ENCODE peak calls at places on chromosome 6, in nine cellular contexts. J is IMR-90, W is astrocyte of the spinal cord, K is kidney, V is heart left ventricle, P is Peyer's patch, G is HepG2, S is right lobe of liver, O is A549. H is an unnamed sample.

GRCh38 chr6:93412452-93412851 is 6.9 kb downstream of the EPHA7 start:
- DNase-seq in J (no peak), W (no peak), K (no peak), V (no peak), P (no peak), G (no peak), S (no peak), O (no peak), H (no peak)

GRCh38 chr6:73047801-73048200 is 177.5 kb downstream of the KHDC1L start:
- DNase-seq in J (no peak), W (no peak), K (no peak), V (no peak), P (no peak), G (no peak), S (no peak), O (no peak), H (no peak)

GRCh38 chr6:39065561-39065960 is 17.0 kb downstream of the GLP1R start:
- DNase-seq in J (no peak), W (no peak), K (no peak), V (no peak), P (no peak), G (no peak), S (no peak), O (no peak), H (no peak)

GRCh38 chr6:107730106-107730505 is 94.0 kb downstream of the SCML4 start:
- DNase-seq in J (no peak), W (no peak), K (no peak), V (no peak), P (no peak), G (no peak), S (no peak), O (no peak), H (no peak)

GRCh38 chr6:66189915-66190314 is 482.9 kb upstream of the EYS start:
- DNase-seq in J (no peak), W (no peak), K (no peak), V (no peak), P (no peak), G (peak), S (no peak), O (no peak), H (no peak)

GRCh38 chr6:72560721-72561593 is 60.9 kb upstream of the KCNQ5 start:
- DNase-seq in J (peak), W (peak), K (no peak), V (no peak), P (no peak), G (no peak), S (no peak), O (no peak), H (no peak)

GRCh38 chr6:75893058-75893775 is 144.2 kb downstream of the MYO6 start:
- DNase-seq in J (peak), W (peak), K (no peak), V (no peak), P (no peak), G (peak), S (no peak), O (peak), H (peak)

GRCh38 chr6:56220078-56220477 is 27.3 kb downstream of the COL21A1 start:
- DNase-seq in J (no peak), W (no peak), K (no peak), V (no peak), P (no peak), G (no peak), S (no peak), O (peak), H (no peak)

GRCh38 chr6:90135672-90136071 is 161.0 kb downstream of the BACH2 start:
- DNase-seq in J (peak), W (peak), K (no peak), V (no peak), P (no peak), G (no peak), S (no peak), O (peak), H (peak)

GRCh38 chr6:56393615-56394612 is 146.5 kb upstream of the COL21A1 start:
- DNase-seq in J (no peak), W (no peak), K (no peak), V (no peak), P (no peak), G (no peak), S (no peak), O (no peak), H (no peak)

GRCh38 chr6:11761744-11762620 is 16.6 kb downstream of the ADTRP start:
- DNase-seq in J (no peak), W (no peak), K (no peak), V (no peak), P (peak), G (no peak), S (no peak), O (no peak), H (no peak)

GRCh38 chr6:6843777-6844176 is 255.3 kb downstream of the LY86 start:
- DNase-seq in J (no peak), W (no peak), K (no peak), V (no peak), P (no peak), G (no peak), S (no peak), O (no peak), H (no peak)

GRCh38 chr6:15365273-15365687 is 119.4 kb downstream of the JARID2 start:
- DNase-seq in J (peak), W (peak), K (peak), V (peak), P (peak), G (no peak), S (peak), O (peak), H (peak)

GRCh38 chr6:33429745-33430042 is 9.8 kb downstream of the SYNGAP1 start:
- DNase-seq in J (no peak), W (no peak), K (no peak), V (no peak), P (no peak), G (no peak), S (no peak), O (no peak), H (no peak)

GRCh38 chr6:109772961-109773431 is 81.9 kb downstream of the FIG4 start:
- DNase-seq in J (peak), W (peak), K (no peak), V (peak), P (no peak), G (no peak), S (peak), O (no peak), H (no peak)

GRCh38 chr6:99349620-99350141 is at the start of gene FAXC:
- DNase-seq in J (peak), W (no peak), K (peak), V (no peak), P (no peak), G (peak), S (peak), O (peak), H (no peak)

GRCh38 chr6:151940307-151940706 is 132.8 kb downstream of the ESR1 start:
- DNase-seq in J (no peak), W (no peak), K (no peak), V (no peak), P (no peak), G (no peak), S (no peak), O (no peak), H (no peak)

GRCh38 chr6:30006170-30007131 is 54.6 kb upstream of the POLR1H start:
- DNase-seq in J (peak), W (no peak), K (peak), V (peak), P (peak), G (no peak), S (peak), O (no peak), H (no peak)

GRCh38 chr6:156774872-156775405 is 2.2 kb upstream of the ARID1B start:
- DNase-seq in J (no peak), W (no peak), K (no peak), V (no peak), P (no peak), G (no peak), S (no peak), O (peak), H (no peak)

GRCh38 chr6:40160826-40161225 is 226.6 kb upstream of the MOCS1 start:
- DNase-seq in J (no peak), W (no peak), K (no peak), V (no peak), P (no peak), G (no peak), S (no peak), O (no peak), H (no peak)

GRCh38 chr6:121651420-121651819 is 216.0 kb downstream of the GJA1 start:
- DNase-seq in J (peak), W (peak), K (no peak), V (no peak), P (no peak), G (no peak), S (no peak), O (no peak), H (no peak)

GRCh38 chr6:14921878-14922277 is 324.0 kb upstream of the JARID2 start:
- DNase-seq in J (no peak), W (no peak), K (no peak), V (peak), P (no peak), G (no peak), S (no peak), O (no peak), H (no peak)

GRCh38 chr6:167797871-167798265 is 28.8 kb upstream of the AFDN start:
- DNase-seq in J (no peak), W (no peak), K (no peak), V (no peak), P (no peak), G (no peak), S (no peak), O (no peak), H (no peak)

GRCh38 chr6:167795321-167795811 is 31.3 kb upstream of the AFDN start:
- DNase-seq in J (no peak), W (no peak), K (no peak), V (no peak), P (no peak), G (no peak), S (no peak), O (no peak), H (no peak)

GRCh38 chr6:167795874-167796667 is 30.6 kb upstream of the AFDN start:
- DNase-seq in J (no peak), W (no peak), K (peak), V (peak), P (peak), G (no peak), S (peak), O (no peak), H (no peak)

GRCh38 chr6:167797079-167797870 is 29.4 kb upstream of the AFDN start:
- DNase-seq in J (no peak), W (no peak), K (no peak), V (no peak), P (peak), G (no peak), S (peak), O (no peak), H (no peak)

GRCh38 chr6:167796668-167797031 is 30.1 kb upstream of the AFDN start:
- DNase-seq in J (no peak), W (no peak), K (no peak), V (no peak), P (peak), G (no peak), S (peak), O (no peak), H (no peak)
- H3K4me3 ChIP-seq in J (no peak), W (no peak), K (peak), V (peak), P (peak), G (no peak), S (peak), O (no peak), H (no peak)

GRCh38 chr6:27754408-27754782 is 157.8 kb downstream of the OR2B2 start:
- DNase-seq in J (no peak), W (no peak), K (no peak), V (no peak), P (no peak), G (no peak), S (no peak), O (no peak), H (no peak)
- TF ChIP-seq CTCF in J (no peak), W (no peak), K (no peak), V (no peak), P (no peak), G (no peak), S (no peak), O (no peak), H (no peak)

GRCh38 chr6:85361643-85362014 is 88.3 kb upstream of the NT5E start:
- DNase-seq in J (no peak), W (no peak), K (no peak), V (no peak), P (no peak), G (no peak), S (no peak), O (no peak), H (no peak)
- H3K4me3 ChIP-seq in J (no peak), W (no peak), K (no peak), V (no peak), P (no peak), G (no peak), S (no peak), O (no peak), H (no peak)

GRCh38 chr6:26204332-26205160 is 117.3 kb downstream of the HFE start:
- DNase-seq in J (peak), W (peak), K (peak), V (peak), P (peak), G (peak), S (peak), O (peak), H (peak)
- TF ChIP-seq CTCF in J (peak), W (peak), K (peak), V (peak), P (peak), G (peak), S (peak), O (no peak), H (peak)

H was measured in AG09309.